ENCODE peak calls at places on chromosomes 16 and 17, in ten cellular contexts. L, J, C, B, G, D, Z, S, I and K are unnamed samples.

GRCh38 chr17:76246080-76247066 is 6.1 kb upstream of the RNF157 start:
- DNase-seq in C (no peak), G (no peak), J (no peak), Z (no peak), I (no peak), L (peak; percentile 85), D (no peak), B (peak; percentile 68), S (no peak), K (no peak)

GRCh38 chr16:878071-878784 is 77.7 kb upstream of the GNG13 start:
- DNase-seq in B (peak; percentile 28), I (no peak), S (peak; percentile 29), G (no peak), Z (no peak), J (peak; percentile 10), L (no peak), D (no peak), C (peak; percentile 1), K (no peak)

GRCh38 chr16:75092777-75093176 is 23.8 kb downstream of the LDHD start:
- DNase-seq in B (no peak), G (no peak), D (no peak), L (no peak), Z (no peak), C (no peak), S (no peak), I (no peak), J (no peak), K (no peak)

GRCh38 chr16:83989300-83989699 is 21.3 kb downstream of the NECAB2 start:
- DNase-seq in B (no peak), I (no peak), L (no peak), J (no peak), G (no peak), C (peak; percentile 85), S (no peak), Z (peak; percentile 87), D (no peak), K (no peak)

GRCh38 chr16:56226840-56227525 is 35.7 kb downstream of the GNAO1 start:
- DNase-seq in I (no peak), G (no peak), D (no peak), J (no peak), C (no peak), B (no peak), S (no peak), L (no peak), Z (peak; percentile 84), K (no peak)

GRCh38 chr17:81345211-81346089 is 49.8 kb upstream of the BAHCC1 start:
- DNase-seq in B (peak; percentile 55), G (peak; percentile 78), S (peak; percentile 94), C (peak; percentile 51), Z (peak; percentile 77), I (peak; percentile 93), J (peak; percentile 90), L (peak; percentile 88), D (peak; percentile 92), K (peak; percentile 73)

GRCh38 chr16:31061813-31062440 is 12.1 kb downstream of the ZNF668 start:
- DNase-seq in J (no peak), S (no peak), L (no peak), C (no peak), B (no peak), Z (no peak), D (no peak), I (no peak), G (no peak), K (no peak)

GRCh38 chr16:28059841-28060240 is 3.7 kb downstream of the GSG1L start:
- DNase-seq in Z (no peak), G (no peak), L (no peak), S (no peak), B (no peak), J (no peak), D (no peak), C (no peak), I (no peak), K (no peak)

GRCh38 chr16:28279006-28279405 is 13.3 kb upstream of the SBK1 start:
- DNase-seq in G (no peak), J (no peak), L (no peak), Z (no peak), D (no peak), S (no peak), C (no peak), B (no peak), I (no peak), K (no peak)

GRCh38 chr17:76547183-76547641 is 7.4 kb downstream of the PRCD start:
- DNase-seq in G (no peak), S (peak; percentile 80), B (peak; percentile 36), J (peak; percentile 70), L (peak; percentile 70), I (no peak), C (peak; percentile 53), D (peak; percentile 85), Z (peak; percentile 87), K (no peak)

GRCh38 chr16:54779549-54779948 is 151.1 kb upstream of the IRX5 start:
- DNase-seq in Z (no peak), L (no peak), B (no peak), C (no peak), J (no peak), D (no peak), S (no peak), G (no peak), I (no peak), K (no peak)

GRCh38 chr16:73847090-73847489 is 449.5 kb upstream of the PSMD7 start:
- DNase-seq in D (no peak), B (no peak), G (no peak), I (no peak), L (no peak), S (peak; percentile 51), C (no peak), Z (no peak), J (no peak), K (no peak)

GRCh38 chr17:7886227-7887037 is 2.2 kb upstream of the CHD3 start:
- DNase-seq in G (no peak), J (peak; percentile 39), D (peak; percentile 16), C (peak; percentile 66), Z (peak; percentile 67), B (peak; percentile 38), S (peak; percentile 61), I (peak; percentile 25), L (peak; percentile 25), K (no peak)

GRCh38 chr17:51119415-51120356 is 982 bp downstream of the SPAG9 start:
- DNase-seq in B (peak; percentile 26), J (peak; percentile 47), C (no peak), Z (peak; percentile 43), L (peak; percentile 46), I (peak; percentile 41), G (peak; percentile 36), S (peak; percentile 86), D (peak; percentile 49), K (no peak)

GRCh38 chr17:32461853-32462617 is 17.7 kb downstream of the PSMD11 start:
- DNase-seq in Z (peak; percentile 55), B (peak; percentile 59), I (peak; percentile 62), D (peak; percentile 82), J (peak; percentile 61), S (peak; percentile 75), G (peak; percentile 51), L (peak; percentile 54), C (peak; percentile 53), K (no peak)

GRCh38 chr16:78430281-78430680 is 330.8 kb downstream of the WWOX start:
- DNase-seq in C (no peak), J (no peak), I (no peak), D (no peak), S (no peak), Z (no peak), G (no peak), L (no peak), B (no peak), K (no peak)

GRCh38 chr16:27739606-27740357 is 189.8 kb downstream of the KATNIP start:
- DNase-seq in C (no peak), G (no peak), Z (no peak), D (no peak), I (no peak), S (no peak), J (no peak), L (no peak), B (no peak), K (no peak)

GRCh38 chr16:80974649-80975376 is 31.9 kb downstream of the CMC2 start:
- DNase-seq in J (no peak), I (no peak), G (peak; percentile 10), B (no peak), S (peak; percentile 82), D (peak; percentile 21), L (no peak), C (no peak), Z (peak; percentile 86), K (no peak)

GRCh38 chr16:22171953-22172352 is 9.6 kb downstream of the SDR42E2 start:
- DNase-seq in J (no peak), S (no peak), G (no peak), D (no peak), L (no peak), C (no peak), I (no peak), B (no peak), Z (no peak), K (no peak)

GRCh38 chr16:3745751-3746355 is 28.5 kb upstream of the TRAP1 start:
- DNase-seq in Z (no peak), J (no peak), S (no peak), C (no peak), B (no peak), L (peak; percentile 3), D (peak; percentile 25), I (no peak), G (no peak), K (no peak)

GRCh38 chr16:15052747-15053476 is 3.0 kb downstream of the NTAN1 start:
- DNase-seq in C (no peak), I (no peak), G (no peak), L (no peak), J (no peak), B (no peak), S (peak; percentile 14), D (peak; percentile 35), Z (no peak), K (no peak)

GRCh38 chr16:57859331-57859730 is 57.0 kb upstream of the KIFC3 start:
- DNase-seq in S (peak; percentile 95), L (peak; percentile 48), B (no peak), Z (peak; percentile 8), G (peak; percentile 23), D (peak; percentile 65), C (no peak), I (no peak), J (peak; percentile 63), K (no peak)

GRCh38 chr16:86292171-86292775 is 218.1 kb upstream of the FOXF1 start:
- DNase-seq in S (no peak), G (no peak), L (no peak), B (no peak), J (no peak), Z (no peak), C (no peak), I (no peak), D (no peak), K (no peak)

GRCh38 chr17:57421393-57421717 is 165.0 kb downstream of the MSI2 start:
- DNase-seq in J (no peak), B (no peak), I (no peak), G (no peak), Z (no peak), D (no peak), S (no peak), L (no peak), C (no peak), K (no peak)

GRCh38 chr17:1322469-1322868 is 43.0 kb downstream of the TRARG1 start:
- DNase-seq in L (no peak), J (no peak), C (no peak), I (no peak), S (no peak), D (no peak), B (no peak), Z (no peak), G (no peak), K (no peak)

GRCh38 chr17:61689610-61690180 is 98.7 kb upstream of the NACA2 start:
- DNase-seq in S (no peak), D (peak; percentile 49), G (no peak), I (peak; percentile 12), B (no peak), J (peak; percentile 65), C (no peak), L (peak; percentile 29), Z (no peak), K (no peak)

GRCh38 chr16:3152273-3153076 is 17.6 kb downstream of the ZNF213 start:
- DNase-seq in S (peak; percentile 97), Z (peak; percentile 91), C (peak; percentile 76), J (peak; percentile 93), I (peak; percentile 91), D (peak; percentile 95), L (peak; percentile 90), G (peak; percentile 78), B (peak; percentile 82), K (peak; percentile 74)

GRCh38 chr17:48639136-48639535 is 13.0 kb upstream of the HOXB9 start:
- DNase-seq in S (no peak), B (no peak), I (no peak), C (no peak), J (no peak), D (no peak), L (no peak), Z (no peak), G (no peak), K (no peak)